ENCODE peak calls at places on chromosomes 1 and 21, in ten cellular contexts. D is activated T-cell treated with anti-CD3 and anti-CD28 coated beads for 1 hour; L is fibroblast of gingiva; M is stimulated activated CD4-positive, alpha-beta T cell treated with anti-CD3 and anti-CD28 coated beads, Interleukin-1b, Interleukin-23, amount 100 ng/mL, for 24 hours; S is cardiac muscle cell; X is ovary; V is Right ventricle myocardium superior; G is SJSA1; J is activated CD8-positive, alpha-beta memory T cell treated with anti-CD3 and anti-CD28 coated beads, Interleukin-2, amount 10 ng/mL, durations not matched to agents 7 days and 5 days; K is left cardiac atrium. N is an unnamed sample.

GRCh38 chr21:21897275-21897883 is 899.2 kb downstream of the NCAM2 start:
- DNase-seq in G (no peak), M (no peak), S (no peak), V (no peak), K (no peak), D (no peak), J (no peak), X (no peak), L (peak), N (no peak)

GRCh38 chr1:184973308-184974085 is 811 bp downstream of the NIBAN1 start:
- DNase-seq in D (peak), M (peak), G (peak), J (peak), V (peak), L (peak), K (peak), S (peak), X (peak), N (peak)

GRCh38 chr1:9892563-9893528 is 17.2 kb downstream of the CTNNBIP1 start:
- DNase-seq in V (peak), X (no peak), S (no peak), L (peak), D (no peak), K (no peak), J (no peak), G (peak), M (no peak), N (no peak)

GRCh38 chr1:47491341-47491753 is 53.5 kb downstream of the FOXD2 start:
- DNase-seq in S (peak), X (no peak), V (peak), D (no peak), L (no peak), M (no peak), J (no peak), G (no peak), K (no peak), N (no peak)

GRCh38 chr1:109279615-109280278 is 3.2 kb downstream of the PSRC1 start:
- DNase-seq in X (no peak), K (no peak), M (no peak), D (no peak), G (no peak), S (no peak), J (no peak), V (no peak), L (no peak), N (no peak)

GRCh38 chr1:236117710-236118109 is 24.6 kb upstream of the GPR137B start:
- DNase-seq in S (no peak), K (no peak), M (no peak), D (no peak), X (no peak), J (no peak), G (no peak), L (no peak), V (no peak), N (no peak)

GRCh38 chr1:243254233-243254926 is 701 bp downstream of the CEP170 start:
- DNase-seq in V (peak), L (peak), X (peak), K (peak), S (peak), M (peak), D (peak), G (peak), J (peak), N (peak)

GRCh38 chr1:206559661-206559995 is 52.3 kb downstream of the RASSF5 start:
- DNase-seq in D (no peak), M (no peak), G (no peak), L (no peak), K (peak), J (no peak), X (no peak), V (no peak), S (peak), N (no peak)

GRCh38 chr21:28928578-28929124 is 64.0 kb downstream of the LTN1 start:
- DNase-seq in K (no peak), D (no peak), G (no peak), L (no peak), S (no peak), X (no peak), J (no peak), M (no peak), V (no peak), N (no peak)

GRCh38 chr1:192530254-192530653 is 45.3 kb upstream of the RGS1 start:
- DNase-seq in K (no peak), J (no peak), D (no peak), S (no peak), G (no peak), M (no peak), X (no peak), V (no peak), L (no peak), N (no peak)

GRCh38 chr1:31007462-31007991 is 58.0 kb downstream of the PUM1 start:
- DNase-seq in J (no peak), G (peak), M (no peak), V (no peak), X (no peak), S (no peak), K (no peak), L (peak), D (no peak), N (no peak)

GRCh38 chr1:208010487-208011079 is 99.7 kb upstream of the CD34 start:
- DNase-seq in J (no peak), X (no peak), D (no peak), M (no peak), V (no peak), G (no peak), S (no peak), L (no peak), K (no peak), N (no peak)

GRCh38 chr1:66445492-66446181 is 88.3 kb upstream of the SGIP1 start:
- DNase-seq in V (no peak), X (no peak), G (no peak), L (no peak), D (peak), M (no peak), S (no peak), J (peak), K (no peak), N (peak)

GRCh38 chr1:204464174-204464573 is 30.4 kb downstream of the PIK3C2B start:
- DNase-seq in M (no peak), V (no peak), D (no peak), S (no peak), G (no peak), J (no peak), X (no peak), L (no peak), K (no peak), N (no peak)

GRCh38 chr1:15707239-15707940 is 23.3 kb downstream of the PLEKHM2 start:
- DNase-seq in L (no peak), K (no peak), V (no peak), J (no peak), G (no peak), M (no peak), D (no peak), X (no peak), S (no peak), N (no peak)

GRCh38 chr1:218211241-218211640 is 73.9 kb upstream of the RRP15 start:
- DNase-seq in D (no peak), J (no peak), K (no peak), L (no peak), S (no peak), X (no peak), G (no peak), V (no peak), M (no peak), N (no peak)

GRCh38 chr1:55204997-55205396 is 10.2 kb downstream of the USP24 start:
- DNase-seq in L (peak), K (no peak), S (no peak), V (no peak), J (peak), X (no peak), D (no peak), G (no peak), M (no peak), N (no peak)

GRCh38 chr1:77543822-77544448 is 138.5 kb downstream of the ZZZ3 start:
- DNase-seq in X (no peak), J (no peak), K (no peak), L (no peak), V (no peak), S (no peak), D (no peak), M (no peak), G (no peak), N (no peak)